ENCODE peak calls at places on chromosomes 1 and 21, in four cellular contexts. J is K562, B is H1, T is HepG2. C is an unnamed sample.

GRCh38 chr1:211633523-211633843 is 41.9 kb downstream of the NEK2 start:
- DNase-seq in J (peak; percentile 89), B (no peak), T (peak; percentile 39), C (no peak)

GRCh38 chr1:233597489-233597901 is 16.4 kb upstream of the KCNK1 start:
- DNase-seq in J (no peak), B (no peak), T (no peak), C (peak; percentile 62)

GRCh38 chr21:25717491-25718139 is 17.1 kb downstream of the ATP5PF start:
- DNase-seq in J (peak; percentile 77), B (no peak), T (no peak), C (no peak)

GRCh38 chr1:53148123-53148522 is 5.7 kb upstream of the SLC1A7 start:
- DNase-seq in J (no peak), B (no peak), T (no peak), C (no peak)

GRCh38 chr1:248788327-248788726 is 32.8 kb upstream of the LYPD8 start:
- DNase-seq in J (no peak), B (no peak), T (no peak), C (no peak)

GRCh38 chr21:37005548-37006242 is 807 bp upstream of the RIPPLY3 start:
- DNase-seq in J (no peak), B (no peak), T (no peak), C (no peak)

GRCh38 chr1:40824591-40825429 is 37.4 kb downstream of the CITED4 start:
- DNase-seq in J (no peak), B (no peak), T (peak; percentile 88), C (no peak)

GRCh38 chr1:212782422-212783154 is 9.0 kb downstream of the NSL1 start:
- DNase-seq in J (peak; percentile 23), B (no peak), T (peak; percentile 3), C (no peak)

GRCh38 chr1:208211901-208212843 is 32.0 kb downstream of the PLXNA2 start:
- DNase-seq in J (no peak), B (no peak), T (no peak), C (no peak)

GRCh38 chr1:222754386-222755139 is 17.6 kb downstream of the FAM177B start:
- DNase-seq in J (no peak), B (no peak), T (no peak), C (no peak)

GRCh38 chr1:222761171-222761570 is 24.2 kb downstream of the FAM177B start:
- DNase-seq in J (no peak), B (no peak), T (no peak), C (no peak)

GRCh38 chr1:222757673-222758268 is 20.8 kb downstream of the FAM177B start:
- DNase-seq in J (no peak), B (no peak), T (no peak), C (no peak)
- TF ChIP-seq BRCA1 in J (no peak), B (no peak), T (no peak), C (no peak)

GRCh38 chr1:192476802-192477298 is 98.7 kb upstream of the RGS1 start:
- DNase-seq in J (peak; percentile 45), B (no peak), T (no peak), C (peak; percentile 34)
- TF ChIP-seq BRCA1 in J (no peak), B (no peak), T (no peak), C (no peak)

GRCh38 chr1:117573386-117574040 is 32.3 kb upstream of the TENT5C start:
- DNase-seq in J (no peak), B (no peak), T (no peak), C (no peak)
- TF ChIP-seq BRCA1 in J (no peak), B (no peak), T (no peak), C (no peak)

DNA sequence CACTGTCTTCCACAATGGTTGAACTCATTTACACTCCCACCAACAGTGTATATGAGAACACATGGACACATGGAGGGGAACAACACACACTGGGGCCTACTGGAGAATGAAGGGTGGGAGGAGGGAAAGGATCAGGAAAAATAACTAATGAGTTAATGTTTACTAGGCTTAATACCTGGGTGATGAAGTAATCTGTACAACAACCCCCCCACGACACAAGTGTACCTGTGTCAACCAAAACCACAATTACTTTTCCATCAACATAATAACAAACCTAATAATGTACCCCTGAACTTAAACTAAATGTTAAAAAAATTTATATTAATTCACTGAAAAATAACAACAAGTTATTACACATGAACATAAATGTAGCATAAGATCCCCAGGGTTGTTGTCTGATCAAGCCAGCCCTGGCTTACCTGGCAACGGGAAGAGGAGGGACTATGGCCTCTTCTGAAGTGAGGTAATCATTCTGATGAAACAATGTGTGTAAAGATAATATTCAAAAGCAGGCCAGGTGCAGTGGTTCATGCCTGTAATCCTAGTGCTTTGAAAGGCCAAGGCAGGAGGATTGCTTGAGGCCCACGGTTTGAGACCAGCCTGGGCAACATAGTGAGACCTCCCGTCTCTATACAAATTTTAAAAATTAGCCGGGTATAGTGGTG is 40.8 kb upstream of the HEATR1 start:
- DNase-seq in J (no peak), B (no peak), T (no peak), C (no peak)
- TF ChIP-seq BRCA1 in J (no peak), B (no peak), T (no peak), C (no peak)

GRCh38 chr1:156104861-156105546 is 9.5 kb upstream of the LMNA start:
- DNase-seq in J (no peak), B (no peak), T (peak; percentile 45), C (no peak)
- TF ChIP-seq BRCA1 in J (no peak), B (no peak), T (no peak), C (no peak)

GRCh38 chr1:210022044-210022443 is 84.0 kb downstream of the SYT14 start:
- DNase-seq in J (no peak), B (no peak), T (no peak), C (no peak)

GRCh38 chr1:210024996-210025395 is 87.0 kb downstream of the SYT14 start:
- DNase-seq in J (no peak), B (peak; percentile 7), T (no peak), C (no peak)

GRCh38 chr1:210025870-210026269 is 87.9 kb downstream of the SYT14 start:
- DNase-seq in J (no peak), B (no peak), T (no peak), C (no peak)

GRCh38 chr1:210027994-210028393 is 90.0 kb downstream of the SYT14 start:
- DNase-seq in J (no peak), B (no peak), T (no peak), C (no peak)

GRCh38 chr1:210024282-210024681 is 86.3 kb downstream of the SYT14 start:
- DNase-seq in J (no peak), B (no peak), T (no peak), C (no peak)
- TF ChIP-seq BRCA1 in J (no peak), B (no peak), T (no peak), C (no peak)

GRCh38 chr21:46517361-46517760 is 58.7 kb downstream of the DIP2A start:
- DNase-seq in J (no peak), B (no peak), T (no peak), C (no peak)
- TF ChIP-seq BRCA1 in J (no peak), B (no peak), T (no peak), C (no peak)

GRCh38 chr1:6960291-6960758 is 175.1 kb downstream of the CAMTA1 start:
- DNase-seq in J (no peak), B (no peak), T (no peak), C (no peak)
- TF ChIP-seq BRCA1 in J (no peak), B (no peak), T (no peak), C (no peak)